ENCODE peak calls at places on chromosome 2, in six cellular contexts. J is heart left ventricle, A is K562, W is upper lobe of right lung, C is HCT116, T is tibial artery. E is an unnamed sample. For H3K4me1 and H3K36me3, the result is how much of the 10 kb centered on the place peaks cover.

GRCh38 chr2:180394305-180394704 is 387.2 kb upstream of the CWC22 start:
- DNase-seq in J (no peak), A (no peak), W (no peak), C (no peak), T (no peak), E (no peak)

GRCh38 chr2:233210843-233211600 is 40.5 kb upstream of the ATG16L1 start:
- DNase-seq in J (peak), A (no peak), W (peak), C (peak), T (peak), E (peak)

GRCh38 chr2:66283776-66284175 is 151.1 kb upstream of the MEIS1 start:
- DNase-seq in J (no peak), A (no peak), W (no peak), C (no peak), T (no peak), E (no peak)

GRCh38 chr2:160266078-160266551 is 66.0 kb upstream of the ITGB6 start:
- DNase-seq in J (no peak), A (no peak), W (no peak), C (no peak), T (no peak), E (no peak)

GRCh38 chr2:127052771-127053691 is 53.9 kb downstream of the BIN1 start:
- DNase-seq in J (peak), A (no peak), W (no peak), C (no peak), T (peak), E (peak)

GRCh38 chr2:151860210-151860609 is 32.0 kb upstream of the ARL5A start:
- DNase-seq in J (no peak), A (no peak), W (no peak), C (no peak), T (no peak), E (no peak)

GRCh38 chr2:206158563-206159345 is 490 bp downstream of the NDUFS1 start:
- DNase-seq in J (no peak), A (peak), W (no peak), C (no peak), T (no peak), E (no peak)

GRCh38 chr2:5694016-5694690 is 2.0 kb downstream of the SOX11 start:
- DNase-seq in J (no peak), A (no peak), W (no peak), C (no peak), T (no peak), E (no peak)

GRCh38 chr2:238096311-238097011 is 3.7 kb upstream of the ESPNL start:
- DNase-seq in J (no peak), A (no peak), W (peak), C (no peak), T (no peak), E (no peak)

GRCh38 chr2:97704989-97705388 is 8.4 kb upstream of the ZAP70 start:
- DNase-seq in J (no peak), A (no peak), W (peak), C (no peak), T (no peak), E (no peak)

GRCh38 chr2:30666307-30666874 is 140.9 kb downstream of the CAPN13 start:
- DNase-seq in J (no peak), A (peak), W (no peak), C (no peak), T (no peak), E (no peak)

GRCh38 chr2:130288467-130289403 is 54.0 kb upstream of the IMP4 start:
- DNase-seq in J (no peak), A (peak), W (no peak), C (peak), T (no peak), E (no peak)
- TF ChIP-seq CTCF in J (no peak), A (peak), W (no peak), C (peak), T (no peak), E (no peak)

GRCh38 chr2:33975498-33975897 is 376.4 kb upstream of the FAM98A start:
- DNase-seq in J (no peak), A (no peak), W (no peak), C (no peak), T (no peak), E (no peak)

DNA sequence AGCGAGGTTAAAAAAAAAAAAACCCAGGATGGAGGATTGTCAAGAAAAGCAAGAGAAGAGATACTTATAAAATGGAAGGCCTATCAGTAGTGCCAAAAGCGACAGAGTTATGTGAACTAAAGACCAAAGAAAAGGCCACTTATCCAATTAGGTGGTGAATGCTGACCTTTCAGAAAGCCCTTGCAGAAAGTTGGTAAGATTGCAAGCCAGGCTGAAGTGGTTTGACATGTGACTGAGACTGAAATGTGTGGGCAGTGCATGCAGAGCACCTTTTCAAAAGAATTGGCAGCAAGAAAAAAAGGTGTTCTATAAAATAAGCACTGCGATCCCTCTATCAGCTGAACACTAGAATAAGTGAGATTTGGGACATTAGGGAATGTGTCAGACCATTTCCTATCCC is 379.4 kb upstream of the FAM98A start:
- DNase-seq in J (no peak), A (no peak), W (no peak), C (no peak), T (no peak), E (no peak)
- H3K4me1 ChIP-seq in J (under half), A (under half), W (under half), C (under half), T (under half), E (under half)

GRCh38 chr2:10783421-10783820 is 29.2 kb downstream of the PDIA6 start:
- DNase-seq in J (no peak), A (no peak), W (no peak), C (no peak), T (no peak), E (no peak)

GRCh38 chr2:10780491-10780820 is 32.1 kb downstream of the PDIA6 start:
- DNase-seq in J (no peak), A (no peak), W (no peak), C (no peak), T (no peak), E (no peak)

GRCh38 chr2:10779776-10780490 is 32.7 kb downstream of the PDIA6 start:
- DNase-seq in J (no peak), A (no peak), W (no peak), C (no peak), T (no peak), E (no peak)

GRCh38 chr2:10784719-10785118 is 27.9 kb downstream of the PDIA6 start:
- DNase-seq in J (no peak), A (no peak), W (no peak), C (no peak), T (no peak), E (no peak)

DNA sequence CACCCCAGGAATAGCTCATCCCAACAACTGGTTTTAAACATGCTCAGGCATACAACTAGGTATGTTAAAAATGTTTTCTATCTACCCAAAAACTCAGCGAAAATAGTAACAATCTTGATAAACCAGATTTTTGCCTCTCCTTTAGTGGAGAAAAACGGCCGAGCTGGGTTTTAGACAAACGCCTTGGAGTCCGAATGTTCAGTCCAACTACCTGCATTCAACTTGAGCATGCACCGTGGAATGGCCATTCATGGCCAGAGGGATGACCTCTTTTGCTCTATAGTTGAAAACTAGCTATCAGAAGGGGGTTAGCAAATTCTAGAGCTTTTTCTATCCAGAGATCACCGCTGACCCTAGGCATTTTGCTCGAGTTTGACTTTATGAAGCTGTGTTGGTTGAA is 30.8 kb downstream of the PDIA6 start:
- DNase-seq in J (no peak), A (no peak), W (no peak), C (no peak), T (no peak), E (no peak)
- H3K36me3 ChIP-seq in J (under half), A (half or more), W (half or more), C (under half), T (half or more), E (half or more)

GRCh38 chr2:189142893-189143759 is 36.4 kb downstream of the COL5A2 start:
- DNase-seq in J (no peak), A (peak), W (no peak), C (peak), T (no peak), E (no peak)
- TF ChIP-seq CTCF in J (peak), A (peak), W (peak), C (peak), T (peak), E (peak)

DNA sequence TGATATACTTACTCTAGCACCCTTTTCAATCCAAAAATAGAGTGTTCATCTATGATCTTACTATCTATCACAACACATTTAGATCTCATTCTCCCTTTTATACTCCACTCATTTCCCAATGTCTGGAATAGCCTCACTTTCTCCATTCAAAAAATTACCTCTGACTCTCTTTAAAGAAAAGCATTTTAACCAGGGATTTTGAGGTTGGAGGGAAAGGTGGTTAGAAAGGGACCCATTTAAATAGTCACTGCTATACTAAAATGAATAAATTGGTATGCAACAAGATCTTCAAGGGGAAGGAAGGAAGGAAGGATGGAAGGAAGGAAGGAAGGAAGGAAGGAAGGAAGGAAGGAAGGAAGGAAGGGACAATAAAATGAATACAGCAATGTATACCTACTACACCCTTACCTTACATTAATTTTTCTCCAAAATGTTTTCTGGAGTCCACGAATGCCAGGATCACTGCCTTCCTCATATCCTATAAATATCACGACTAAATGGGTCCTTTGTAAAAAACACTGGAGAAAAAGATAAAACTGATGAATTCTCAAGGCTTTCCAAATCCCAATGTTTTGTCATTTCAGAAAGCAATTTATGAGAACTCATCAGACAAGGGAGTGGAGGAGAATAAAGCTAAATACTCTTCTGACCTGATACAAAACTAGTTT is 202.7 kb downstream of the ZEB2 start:
- DNase-seq in J (no peak), A (no peak), W (no peak), C (no peak), T (no peak), E (no peak)
- H3K4me1 ChIP-seq in J (under half), A (under half), W (under half), C (under half), T (under half), E (under half)

GRCh38 chr2:241316825-241317224 is 1.1 kb downstream of the SEPTIN2 start:
- DNase-seq in J (no peak), A (no peak), W (no peak), C (no peak), T (no peak), E (no peak)
- H3K36me3 ChIP-seq in J (under half), A (under half), W (under half), C (under half), T (under half), E (under half)

DNA sequence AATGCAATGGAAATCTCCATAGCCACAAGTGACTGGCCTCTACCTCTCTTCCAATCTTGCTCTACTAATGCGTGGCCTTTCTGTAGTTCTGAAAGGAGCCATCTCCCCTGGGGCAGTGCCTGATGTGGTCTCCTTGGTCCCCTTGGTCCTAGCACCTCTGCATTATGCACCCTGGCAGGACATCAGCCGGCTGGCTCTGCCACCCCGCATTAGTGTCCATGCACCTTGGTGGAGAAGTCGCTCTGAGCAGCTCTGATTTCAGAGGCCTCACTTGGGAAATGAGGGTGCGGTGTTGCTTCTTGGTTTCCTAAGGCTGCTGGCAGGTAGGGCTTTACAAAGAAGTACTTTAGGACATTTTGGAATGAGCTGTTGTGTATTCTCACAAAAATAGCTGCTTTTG is 317.9 kb downstream of the GBX2 start:
- DNase-seq in J (no peak), A (no peak), W (no peak), C (no peak), T (no peak), E (no peak)
- TF ChIP-seq CTCF in J (no peak), A (no peak), W (no peak), C (no peak), T (no peak), E (no peak)

GRCh38 chr2:235047171-235048160 is 95.6 kb downstream of the SH3BP4 start:
- DNase-seq in J (no peak), A (no peak), W (peak), C (no peak), T (no peak), E (no peak)

GRCh38 chr2:235046561-235046960 is 94.7 kb downstream of the SH3BP4 start:
- DNase-seq in J (no peak), A (no peak), W (peak), C (no peak), T (no peak), E (no peak)

GRCh38 chr2:235045336-235045972 is 93.6 kb downstream of the SH3BP4 start:
- DNase-seq in J (no peak), A (no peak), W (peak), C (no peak), T (no peak), E (no peak)

GRCh38 chr2:235044501-235045271 is 92.9 kb downstream of the SH3BP4 start:
- DNase-seq in J (no peak), A (no peak), W (no peak), C (no peak), T (no peak), E (no peak)

DNA sequence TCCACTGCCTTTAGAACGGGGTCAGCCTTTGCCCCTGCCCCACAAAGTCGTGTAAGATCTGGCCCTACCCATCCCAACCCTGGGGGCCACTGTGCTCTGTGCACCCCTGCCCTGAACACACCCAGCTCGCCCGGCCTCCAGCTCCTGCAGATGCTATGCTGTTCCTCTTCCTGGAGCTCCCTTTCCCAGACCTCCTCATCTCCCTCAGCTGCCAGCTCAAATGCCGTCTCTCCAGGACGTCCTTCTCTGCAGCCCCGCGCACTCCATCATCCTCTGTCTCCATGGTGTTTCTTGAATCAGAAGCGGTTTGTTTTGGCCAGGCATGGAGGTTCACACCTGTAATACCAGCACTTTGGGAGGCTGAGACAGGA is 94.1 kb downstream of the SH3BP4 start:
- DNase-seq in J (no peak), A (no peak), W (peak), C (no peak), T (no peak), E (no peak)
- H3K4me1 ChIP-seq in J (under half), A (under half), W (under half), C (under half), T (under half), E (under half)

E was measured in lower lobe of right lung.